ENCODE peak calls at places on chromosomes 7 and 10, in eight cellular contexts. Q, D, M, B, R, J, G and W are unnamed samples.

GRCh38 chr10:48945441-48946143 is 6.0 kb upstream of the LRRC18 start:
- DNase-seq in Q (no peak), D (no peak), M (no peak), B (no peak), R (no peak), J (no peak), G (no peak), W (no peak)

GRCh38 chr7:27245798-27246691 is 3.4 kb downstream of the EVX1 start:
- DNase-seq in Q (no peak), D (no peak), M (peak; percentile 32), B (no peak), R (no peak), J (no peak), G (peak; percentile 30), W (no peak)

GRCh38 chr10:103739039-103739764 is 116.2 kb downstream of the SH3PXD2A start:
- DNase-seq in Q (peak; percentile 93), D (peak; percentile 95), M (no peak), B (no peak), R (peak; percentile 48), J (no peak), G (no peak), W (peak; percentile 83)

GRCh38 chr7:1262441-1262840 is 29.8 kb downstream of the UNCX start:
- DNase-seq in Q (no peak), D (no peak), M (no peak), B (no peak), R (no peak), J (no peak), G (no peak), W (no peak)

GRCh38 chr10:127899766-127900382 is 7.0 kb upstream of the PTPRE start:
- DNase-seq in Q (no peak), D (no peak), M (no peak), B (no peak), R (no peak), J (no peak), G (no peak), W (no peak)

GRCh38 chr7:37728747-37729146 is 45.2 kb downstream of the GPR141 start:
- DNase-seq in Q (no peak), D (no peak), M (no peak), B (no peak), R (no peak), J (no peak), G (no peak), W (no peak)

GRCh38 chr7:40608321-40609075 is 473.7 kb downstream of the SUGCT start:
- DNase-seq in Q (no peak), D (no peak), M (no peak), B (no peak), R (no peak), J (no peak), G (no peak), W (peak; percentile 54)

GRCh38 chr10:117938104-117938503 is 108.6 kb downstream of the RAB11FIP2 start:
- DNase-seq in Q (no peak), D (no peak), M (no peak), B (no peak), R (no peak), J (no peak), G (no peak), W (no peak)

GRCh38 chr10:5738427-5738826 is 53.8 kb downstream of the TASOR2 start:
- DNase-seq in Q (no peak), D (no peak), M (no peak), B (no peak), R (no peak), J (no peak), G (no peak), W (no peak)

GRCh38 chr7:70165477-70166170 is 567.3 kb downstream of the AUTS2 start:
- DNase-seq in Q (no peak), D (no peak), M (no peak), B (no peak), R (no peak), J (no peak), G (no peak), W (no peak)